ENCODE peak calls at places on chromosomes 12 and 14, in nine cellular contexts. One of them, this sample, is unnamed.

GRCh38 chr12:76711241-76711640 is 52.7 kb upstream of the ZDHHC17 start:
- DNase-seq in transverse colon: no peak
- DNase-seq in SK-N-SH: no peak
- DNase-seq in stomach: no peak
- DNase-seq in HepG2: no peak
- DNase-seq in endothelial cell of umbilical vein: no peak
- DNase-seq in HL-60: no peak
- DNase-seq in K562: no peak
- DNase-seq in HCT116: no peak
- DNase-seq in this sample: no peak

GRCh38 chr14:75531660-75532317 is 9.5 kb downstream of the BATF start:
- DNase-seq in transverse colon: no peak
- DNase-seq in SK-N-SH: no peak
- DNase-seq in stomach: no peak
- DNase-seq in HepG2: no peak
- DNase-seq in endothelial cell of umbilical vein: no peak
- DNase-seq in HL-60: no peak
- DNase-seq in K562: no peak
- DNase-seq in HCT116: no peak
- DNase-seq in this sample: no peak

GRCh38 chr12:9702239-9702638 is 30.7 kb downstream of the CLECL1 start:
- DNase-seq in transverse colon: peak; percentile 26
- DNase-seq in SK-N-SH: no peak
- DNase-seq in stomach: no peak
- DNase-seq in HepG2: no peak
- DNase-seq in endothelial cell of umbilical vein: no peak
- DNase-seq in HL-60: peak; percentile 44
- DNase-seq in K562: no peak
- DNase-seq in HCT116: no peak
- DNase-seq in this sample: no peak

GRCh38 chr14:97005908-97006307 is 208.7 kb downstream of the VRK1 start:
- DNase-seq in transverse colon: no peak
- DNase-seq in SK-N-SH: no peak
- DNase-seq in stomach: no peak
- DNase-seq in HepG2: no peak
- DNase-seq in endothelial cell of umbilical vein: no peak
- DNase-seq in HL-60: no peak
- DNase-seq in K562: no peak
- DNase-seq in HCT116: no peak
- DNase-seq in this sample: no peak

GRCh38 chr12:16358896-16359295 is 11.5 kb downstream of the MGST1 start:
- DNase-seq in transverse colon: no peak
- DNase-seq in SK-N-SH: no peak
- DNase-seq in stomach: no peak
- DNase-seq in HepG2: no peak
- DNase-seq in endothelial cell of umbilical vein: no peak
- DNase-seq in HL-60: no peak
- DNase-seq in K562: no peak
- DNase-seq in HCT116: no peak
- DNase-seq in this sample: no peak

GRCh38 chr12:65121956-65122469 is 908 bp upstream of the WIF1 start:
- DNase-seq in transverse colon: no peak
- DNase-seq in SK-N-SH: no peak
- DNase-seq in stomach: no peak
- DNase-seq in HepG2: no peak
- DNase-seq in endothelial cell of umbilical vein: no peak
- DNase-seq in HL-60: no peak
- DNase-seq in K562: no peak
- DNase-seq in HCT116: no peak
- DNase-seq in this sample: no peak

GRCh38 chr14:39432619-39433451 is 602 bp upstream of the FBXO33 start:
- DNase-seq in transverse colon: peak; percentile 95
- DNase-seq in SK-N-SH: peak; percentile 76
- DNase-seq in stomach: peak; percentile 94
- DNase-seq in HepG2: peak; percentile 96
- DNase-seq in endothelial cell of umbilical vein: peak; percentile 80
- DNase-seq in HL-60: peak; percentile 76
- DNase-seq in K562: peak; percentile 65
- DNase-seq in HCT116: peak; percentile 89
- DNase-seq in this sample: peak; percentile 97

GRCh38 chr14:36768638-36769337 is 107.1 kb downstream of the PAX9 start:
- DNase-seq in transverse colon: no peak
- DNase-seq in SK-N-SH: no peak
- DNase-seq in stomach: no peak
- DNase-seq in HepG2: no peak
- DNase-seq in endothelial cell of umbilical vein: no peak
- DNase-seq in HL-60: no peak
- DNase-seq in K562: no peak
- DNase-seq in HCT116: no peak
- DNase-seq in this sample: no peak

GRCh38 chr12:108371801-108372344 is 32.8 kb upstream of the CMKLR1 start:
- DNase-seq in transverse colon: no peak
- DNase-seq in SK-N-SH: no peak
- DNase-seq in stomach: no peak
- DNase-seq in HepG2: no peak
- DNase-seq in endothelial cell of umbilical vein: no peak
- DNase-seq in HL-60: no peak
- DNase-seq in K562: no peak
- DNase-seq in HCT116: no peak
- DNase-seq in this sample: no peak

DNA sequence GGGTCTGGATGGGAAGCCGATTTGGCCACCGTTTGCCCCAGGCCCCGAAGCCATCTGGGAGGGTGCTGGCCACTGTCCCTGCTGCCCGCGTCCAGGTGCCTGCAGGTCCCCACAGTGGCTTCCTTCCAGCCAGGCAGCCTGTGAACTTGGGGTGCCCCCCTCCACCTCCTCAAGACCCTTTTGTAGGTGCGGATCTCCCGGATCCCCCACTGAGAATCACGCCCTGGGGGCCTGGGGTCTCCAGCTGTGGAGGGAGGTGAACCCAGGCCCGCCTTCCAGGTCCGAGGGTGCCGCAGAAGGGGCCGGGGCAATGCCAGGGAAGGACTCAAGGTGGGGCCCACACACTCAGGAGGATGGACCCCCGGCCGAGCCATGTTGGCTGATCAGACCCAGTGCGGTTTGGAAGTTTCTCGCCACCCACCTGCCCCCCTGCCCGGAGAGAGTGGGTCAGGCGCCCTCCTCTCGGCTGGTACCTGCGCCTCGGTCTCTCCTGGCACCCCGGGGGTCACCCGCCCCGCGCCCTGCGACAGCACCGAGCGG is 1.7 kb downstream of the MMP17 start:
- DNase-seq in transverse colon: no peak
- DNase-seq in SK-N-SH: peak; percentile 62
- DNase-seq in stomach: no peak
- DNase-seq in HepG2: no peak
- DNase-seq in endothelial cell of umbilical vein: no peak
- DNase-seq in HL-60: no peak
- DNase-seq in K562: no peak
- DNase-seq in HCT116: no peak
- DNase-seq in this sample: peak; percentile 72
- TF ChIP-seq CTCF in transverse colon: no peak
- TF ChIP-seq CTCF in SK-N-SH: no peak
- TF ChIP-seq CTCF in stomach: no peak
- TF ChIP-seq CTCF in HepG2: no peak
- TF ChIP-seq CTCF in endothelial cell of umbilical vein: no peak
- TF ChIP-seq CTCF in HL-60: no peak
- TF ChIP-seq CTCF in K562: no peak
- TF ChIP-seq CTCF in HCT116: no peak
- TF ChIP-seq CTCF in this sample: no peak

GRCh38 chr14:58535084-58535483 is 102.7 kb upstream of the DACT1 start:
- DNase-seq in transverse colon: no peak
- DNase-seq in SK-N-SH: no peak
- DNase-seq in stomach: no peak
- DNase-seq in HepG2: no peak
- DNase-seq in endothelial cell of umbilical vein: peak; percentile 61
- DNase-seq in HL-60: no peak
- DNase-seq in K562: no peak
- DNase-seq in HCT116: no peak
- DNase-seq in this sample: no peak

GRCh38 chr14:58536975-58537374 is 100.8 kb upstream of the DACT1 start:
- DNase-seq in transverse colon: no peak
- DNase-seq in SK-N-SH: no peak
- DNase-seq in stomach: no peak
- DNase-seq in HepG2: no peak
- DNase-seq in endothelial cell of umbilical vein: no peak
- DNase-seq in HL-60: no peak
- DNase-seq in K562: no peak
- DNase-seq in HCT116: no peak
- DNase-seq in this sample: no peak

DNA sequence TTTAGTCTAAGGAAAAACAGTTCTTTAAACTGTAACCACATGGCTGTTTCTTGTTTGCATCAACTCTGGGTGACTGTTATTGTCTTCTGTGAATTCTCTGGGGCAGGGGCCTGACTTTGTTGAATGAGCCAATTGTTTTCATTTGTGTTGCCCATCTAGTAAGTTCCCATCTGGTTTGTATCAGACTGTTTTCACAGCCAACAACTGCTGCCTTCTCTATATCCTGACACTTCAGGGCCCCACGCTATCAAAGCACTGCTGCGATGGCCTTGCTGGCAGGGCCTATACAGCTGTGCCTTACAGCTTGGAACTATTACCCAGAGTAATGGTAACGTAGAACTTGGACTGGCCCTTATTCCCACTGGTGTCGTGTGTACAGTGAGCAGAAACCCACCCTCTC is 104.3 kb upstream of the DACT1 start:
- DNase-seq in transverse colon: no peak
- DNase-seq in SK-N-SH: peak; percentile 63
- DNase-seq in stomach: no peak
- DNase-seq in HepG2: no peak
- DNase-seq in endothelial cell of umbilical vein: peak; percentile 85
- DNase-seq in HL-60: no peak
- DNase-seq in K562: no peak
- DNase-seq in HCT116: no peak
- DNase-seq in this sample: no peak
- H3K27ac ChIP-seq in transverse colon: peak overlapping the region; percentile 6
- H3K27ac ChIP-seq in SK-N-SH: peak overlapping the region; percentile 86
- H3K27ac ChIP-seq in stomach: no peak overlapping the region
- H3K27ac ChIP-seq in HepG2: no peak overlapping the region
- H3K27ac ChIP-seq in endothelial cell of umbilical vein: no peak overlapping the region
- H3K27ac ChIP-seq in HL-60: no peak overlapping the region
- H3K27ac ChIP-seq in K562: no peak overlapping the region
- H3K27ac ChIP-seq in HCT116: no peak overlapping the region
- H3K27ac ChIP-seq in this sample: peak overlapping the region; percentile 51

GRCh38 chr14:101630056-101630960 is 69.0 kb downstream of the DIO3 start:
- DNase-seq in transverse colon: no peak
- DNase-seq in SK-N-SH: peak; percentile 84
- DNase-seq in stomach: no peak
- DNase-seq in HepG2: no peak
- DNase-seq in endothelial cell of umbilical vein: no peak
- DNase-seq in HL-60: no peak
- DNase-seq in K562: no peak
- DNase-seq in HCT116: no peak
- DNase-seq in this sample: no peak
- TF ChIP-seq POLR2AphosphoS5 in transverse colon: no peak
- TF ChIP-seq POLR2AphosphoS5 in SK-N-SH: no peak
- TF ChIP-seq POLR2AphosphoS5 in stomach: no peak
- TF ChIP-seq POLR2AphosphoS5 in HepG2: no peak
- TF ChIP-seq POLR2AphosphoS5 in endothelial cell of umbilical vein: no peak
- TF ChIP-seq POLR2AphosphoS5 in HL-60: no peak
- TF ChIP-seq POLR2AphosphoS5 in K562: no peak
- TF ChIP-seq POLR2AphosphoS5 in HCT116: no peak
- TF ChIP-seq POLR2AphosphoS5 in this sample: no peak

GRCh38 chr12:90905691-90906370 is 49.1 kb downstream of the CCER1 start:
- DNase-seq in transverse colon: no peak
- DNase-seq in SK-N-SH: no peak
- DNase-seq in stomach: no peak
- DNase-seq in HepG2: no peak
- DNase-seq in endothelial cell of umbilical vein: peak; percentile 15
- DNase-seq in HL-60: no peak
- DNase-seq in K562: no peak
- DNase-seq in HCT116: no peak
- DNase-seq in this sample: no peak

GRCh38 chr12:90910958-90911357 is 44.0 kb downstream of the CCER1 start:
- DNase-seq in transverse colon: no peak
- DNase-seq in SK-N-SH: no peak
- DNase-seq in stomach: no peak
- DNase-seq in HepG2: no peak
- DNase-seq in endothelial cell of umbilical vein: peak; percentile 25
- DNase-seq in HL-60: no peak
- DNase-seq in K562: no peak
- DNase-seq in HCT116: no peak
- DNase-seq in this sample: no peak

GRCh38 chr12:90908465-90908864 is 46.5 kb downstream of the CCER1 start:
- DNase-seq in transverse colon: no peak
- DNase-seq in SK-N-SH: no peak
- DNase-seq in stomach: no peak
- DNase-seq in HepG2: no peak
- DNase-seq in endothelial cell of umbilical vein: peak; percentile 69
- DNase-seq in HL-60: no peak
- DNase-seq in K562: no peak
- DNase-seq in HCT116: no peak
- DNase-seq in this sample: no peak

GRCh38 chr12:90909069-90909676 is 45.8 kb downstream of the CCER1 start:
- DNase-seq in transverse colon: no peak
- DNase-seq in SK-N-SH: peak; percentile 17
- DNase-seq in stomach: no peak
- DNase-seq in HepG2: peak; percentile 6
- DNase-seq in endothelial cell of umbilical vein: peak; percentile 67
- DNase-seq in HL-60: no peak
- DNase-seq in K562: no peak
- DNase-seq in HCT116: peak; percentile 38
- DNase-seq in this sample: no peak
- TF ChIP-seq CTCF in transverse colon: peak; percentile 46
- TF ChIP-seq CTCF in SK-N-SH: peak; percentile 92
- TF ChIP-seq CTCF in stomach: no peak
- TF ChIP-seq CTCF in HepG2: peak; percentile 73
- TF ChIP-seq CTCF in endothelial cell of umbilical vein: peak; percentile 69
- TF ChIP-seq CTCF in HL-60: peak; percentile 39
- TF ChIP-seq CTCF in K562: peak; percentile 48
- TF ChIP-seq CTCF in HCT116: peak; percentile 78
- TF ChIP-seq CTCF in this sample: peak; percentile 65

GRCh38 chr14:102508774-102509743 is 517 bp downstream of the ANKRD9 start:
- DNase-seq in transverse colon: peak; percentile 80
- DNase-seq in SK-N-SH: peak; percentile 85
- DNase-seq in stomach: peak; percentile 69
- DNase-seq in HepG2: no peak
- DNase-seq in endothelial cell of umbilical vein: peak; percentile 35
- DNase-seq in HL-60: no peak
- DNase-seq in K562: peak; percentile 67
- DNase-seq in HCT116: no peak
- DNase-seq in this sample: peak; percentile 91

GRCh38 chr14:102512713-102513373 is 3.3 kb upstream of the ANKRD9 start:
- DNase-seq in transverse colon: no peak
- DNase-seq in SK-N-SH: no peak
- DNase-seq in stomach: no peak
- DNase-seq in HepG2: no peak
- DNase-seq in endothelial cell of umbilical vein: no peak
- DNase-seq in HL-60: no peak
- DNase-seq in K562: no peak
- DNase-seq in HCT116: no peak
- DNase-seq in this sample: no peak

GRCh38 chr14:102509744-102510615 is at the start of gene ANKRD9:
- DNase-seq in transverse colon: peak; percentile 97
- DNase-seq in SK-N-SH: peak; percentile 99
- DNase-seq in stomach: peak; percentile 97
- DNase-seq in HepG2: peak; percentile 85
- DNase-seq in endothelial cell of umbilical vein: peak; percentile 94
- DNase-seq in HL-60: peak; percentile 91
- DNase-seq in K562: peak; percentile 88
- DNase-seq in HCT116: peak; percentile 78
- DNase-seq in this sample: peak; percentile 98

GRCh38 chr14:102511538-102511937 is 2.0 kb upstream of the ANKRD9 start:
- DNase-seq in transverse colon: peak; percentile 79
- DNase-seq in SK-N-SH: no peak
- DNase-seq in stomach: no peak
- DNase-seq in HepG2: no peak
- DNase-seq in endothelial cell of umbilical vein: no peak
- DNase-seq in HL-60: no peak
- DNase-seq in K562: no peak
- DNase-seq in HCT116: no peak
- DNase-seq in this sample: no peak

GRCh38 chr14:102510616-102511520 is 1.3 kb upstream of the ANKRD9 start:
- DNase-seq in transverse colon: peak; percentile 92
- DNase-seq in SK-N-SH: no peak
- DNase-seq in stomach: peak; percentile 76
- DNase-seq in HepG2: peak; percentile 79
- DNase-seq in endothelial cell of umbilical vein: no peak
- DNase-seq in HL-60: no peak
- DNase-seq in K562: peak; percentile 67
- DNase-seq in HCT116: no peak
- DNase-seq in this sample: peak; percentile 64
- H3K27ac ChIP-seq in transverse colon: peak overlapping the region; percentile 91
- H3K27ac ChIP-seq in SK-N-SH: no peak overlapping the region
- H3K27ac ChIP-seq in stomach: peak overlapping the region; percentile 84
- H3K27ac ChIP-seq in HepG2: peak overlapping the region; percentile 77
- H3K27ac ChIP-seq in endothelial cell of umbilical vein: no peak overlapping the region
- H3K27ac ChIP-seq in HL-60: no peak overlapping the region
- H3K27ac ChIP-seq in K562: peak overlapping the region; percentile 78
- H3K27ac ChIP-seq in HCT116: peak overlapping the region; percentile 69
- H3K27ac ChIP-seq in this sample: peak overlapping the region; percentile 84